ENCODE peak calls at places on chromosomes 7 and 10, in six cellular contexts. One of them, this sample, is unnamed.

GRCh38 chr7:25879799-25880198 is 272.2 kb upstream of the NFE2L3 start:
- DNase-seq in right atrium auricular region: no peak
- DNase-seq in adrenal gland: no peak
- DNase-seq in GM12865: peak
- DNase-seq in retinal pigment epithelial cell: no peak
- DNase-seq in fibroblast of mammary gland: no peak
- DNase-seq in this sample: no peak

GRCh38 chr10:74361678-74362077 is 210.7 kb downstream of the ADK start:
- DNase-seq in adrenal gland: no peak
- DNase-seq in right atrium auricular region: no peak
- DNase-seq in fibroblast of mammary gland: no peak
- DNase-seq in retinal pigment epithelial cell: no peak
- DNase-seq in GM12865: no peak
- DNase-seq in this sample: peak

GRCh38 chr10:123236122-123236521 is 81.9 kb downstream of the BUB3 start:
- DNase-seq in right atrium auricular region: no peak
- DNase-seq in fibroblast of mammary gland: no peak
- DNase-seq in GM12865: peak
- DNase-seq in retinal pigment epithelial cell: no peak
- DNase-seq in adrenal gland: no peak
- DNase-seq in this sample: peak

GRCh38 chr10:78540355-78541076 is 506.9 kb downstream of the RPS24 start:
- DNase-seq in adrenal gland: no peak
- DNase-seq in right atrium auricular region: no peak
- DNase-seq in fibroblast of mammary gland: peak
- DNase-seq in retinal pigment epithelial cell: no peak
- DNase-seq in GM12865: no peak
- DNase-seq in this sample: no peak

GRCh38 chr10:67666416-67667043 is 29.5 kb downstream of the CTNNA3 start:
- DNase-seq in retinal pigment epithelial cell: no peak
- DNase-seq in fibroblast of mammary gland: peak
- DNase-seq in right atrium auricular region: no peak
- DNase-seq in GM12865: peak
- DNase-seq in adrenal gland: no peak
- DNase-seq in this sample: peak

GRCh38 chr7:7550663-7551062 is 15.0 kb upstream of the COL28A1 start:
- DNase-seq in fibroblast of mammary gland: no peak
- DNase-seq in right atrium auricular region: no peak
- DNase-seq in adrenal gland: no peak
- DNase-seq in retinal pigment epithelial cell: no peak
- DNase-seq in GM12865: no peak
- DNase-seq in this sample: no peak

GRCh38 chr7:73678862-73679261 is 4.4 kb downstream of the DNAJC30 start:
- DNase-seq in fibroblast of mammary gland: no peak
- DNase-seq in retinal pigment epithelial cell: no peak
- DNase-seq in right atrium auricular region: no peak
- DNase-seq in GM12865: no peak
- DNase-seq in adrenal gland: no peak
- DNase-seq in this sample: no peak

GRCh38 chr10:13893926-13894325 is 307.2 kb downstream of the PRPF18 start:
- DNase-seq in retinal pigment epithelial cell: no peak
- DNase-seq in adrenal gland: no peak
- DNase-seq in GM12865: no peak
- DNase-seq in fibroblast of mammary gland: no peak
- DNase-seq in right atrium auricular region: no peak
- DNase-seq in this sample: peak

GRCh38 chr10:47410862-47411261 is 26.8 kb upstream of the ZNF488 start:
- DNase-seq in right atrium auricular region: no peak
- DNase-seq in adrenal gland: no peak
- DNase-seq in retinal pigment epithelial cell: no peak
- DNase-seq in GM12865: no peak
- DNase-seq in fibroblast of mammary gland: no peak
- DNase-seq in this sample: no peak

GRCh38 chr7:131355917-131356777 is 28.5 kb downstream of the MKLN1 start:
- DNase-seq in GM12865: no peak
- DNase-seq in retinal pigment epithelial cell: peak
- DNase-seq in fibroblast of mammary gland: peak
- DNase-seq in right atrium auricular region: no peak
- DNase-seq in adrenal gland: peak
- DNase-seq in this sample: peak

GRCh38 chr10:3874988-3875841 is 90.2 kb upstream of the KLF6 start:
- DNase-seq in GM12865: peak
- DNase-seq in right atrium auricular region: peak
- DNase-seq in adrenal gland: no peak
- DNase-seq in fibroblast of mammary gland: no peak
- DNase-seq in retinal pigment epithelial cell: no peak
- DNase-seq in this sample: no peak

GRCh38 chr10:122786269-122786668 is 59.4 kb downstream of the CUZD1 start:
- DNase-seq in right atrium auricular region: no peak
- DNase-seq in retinal pigment epithelial cell: peak
- DNase-seq in GM12865: peak
- DNase-seq in adrenal gland: no peak
- DNase-seq in fibroblast of mammary gland: peak
- DNase-seq in this sample: peak

GRCh38 chr10:74797550-74797949 is 28.9 kb upstream of the KAT6B start:
- DNase-seq in adrenal gland: no peak
- DNase-seq in fibroblast of mammary gland: no peak
- DNase-seq in retinal pigment epithelial cell: no peak
- DNase-seq in right atrium auricular region: no peak
- DNase-seq in GM12865: no peak
- DNase-seq in this sample: no peak

GRCh38 chr7:148905093-148905666 is 21.1 kb upstream of the EZH2 start:
- DNase-seq in retinal pigment epithelial cell: no peak
- DNase-seq in adrenal gland: no peak
- DNase-seq in GM12865: no peak
- DNase-seq in right atrium auricular region: no peak
- DNase-seq in fibroblast of mammary gland: no peak
- DNase-seq in this sample: no peak

GRCh38 chr10:12062754-12063482 is 5.8 kb upstream of the DHTKD1 start:
- DNase-seq in fibroblast of mammary gland: no peak
- DNase-seq in GM12865: no peak
- DNase-seq in retinal pigment epithelial cell: no peak
- DNase-seq in right atrium auricular region: no peak
- DNase-seq in adrenal gland: no peak
- DNase-seq in this sample: no peak

GRCh38 chr7:130933919-130934318 is 199.9 kb upstream of the KLF14 start:
- DNase-seq in fibroblast of mammary gland: no peak
- DNase-seq in GM12865: no peak
- DNase-seq in retinal pigment epithelial cell: no peak
- DNase-seq in adrenal gland: no peak
- DNase-seq in right atrium auricular region: no peak
- DNase-seq in this sample: no peak

GRCh38 chr10:73439605-73440298 is 6.4 kb upstream of the MSS51 start:
- DNase-seq in adrenal gland: no peak
- DNase-seq in fibroblast of mammary gland: peak
- DNase-seq in right atrium auricular region: no peak
- DNase-seq in GM12865: no peak
- DNase-seq in retinal pigment epithelial cell: no peak
- DNase-seq in this sample: peak

GRCh38 chr10:62047240-62047897 is 145.9 kb downstream of the ARID5B start:
- DNase-seq in fibroblast of mammary gland: peak
- DNase-seq in retinal pigment epithelial cell: no peak
- DNase-seq in adrenal gland: no peak
- DNase-seq in right atrium auricular region: no peak
- DNase-seq in GM12865: peak
- DNase-seq in this sample: peak

GRCh38 chr10:110754375-110755120 is 110.4 kb downstream of the RBM20 start:
- DNase-seq in adrenal gland: no peak
- DNase-seq in fibroblast of mammary gland: no peak
- DNase-seq in GM12865: peak
- DNase-seq in retinal pigment epithelial cell: no peak
- DNase-seq in right atrium auricular region: no peak
- DNase-seq in this sample: no peak

GRCh38 chr7:43630466-43630865 is 47.6 kb downstream of the STK17A start:
- DNase-seq in GM12865: no peak
- DNase-seq in retinal pigment epithelial cell: no peak
- DNase-seq in fibroblast of mammary gland: no peak
- DNase-seq in adrenal gland: no peak
- DNase-seq in right atrium auricular region: no peak
- DNase-seq in this sample: no peak

GRCh38 chr10:59745163-59745650 is 8.0 kb downstream of the MRLN start:
- DNase-seq in GM12865: no peak
- DNase-seq in fibroblast of mammary gland: no peak
- DNase-seq in adrenal gland: no peak
- DNase-seq in retinal pigment epithelial cell: no peak
- DNase-seq in right atrium auricular region: no peak
- DNase-seq in this sample: no peak

GRCh38 chr10:129655007-129655678 is 188.1 kb downstream of the MGMT start:
- DNase-seq in right atrium auricular region: no peak
- DNase-seq in fibroblast of mammary gland: no peak
- DNase-seq in GM12865: no peak
- DNase-seq in retinal pigment epithelial cell: no peak
- DNase-seq in adrenal gland: no peak
- DNase-seq in this sample: no peak

GRCh38 chr7:112370436-112370835 is 79.8 kb upstream of the IFRD1 start:
- DNase-seq in fibroblast of mammary gland: no peak
- DNase-seq in retinal pigment epithelial cell: no peak
- DNase-seq in GM12865: no peak
- DNase-seq in right atrium auricular region: no peak
- DNase-seq in adrenal gland: peak
- DNase-seq in this sample: peak

GRCh38 chr10:68223535-68224165 is 8.3 kb downstream of the ATOH7 start:
- DNase-seq in right atrium auricular region: no peak
- DNase-seq in adrenal gland: no peak
- DNase-seq in fibroblast of mammary gland: no peak
- DNase-seq in GM12865: peak
- DNase-seq in retinal pigment epithelial cell: no peak
- DNase-seq in this sample: no peak

GRCh38 chr10:6737758-6738463 is 157.8 kb upstream of the PRKCQ start:
- DNase-seq in retinal pigment epithelial cell: peak
- DNase-seq in GM12865: no peak
- DNase-seq in right atrium auricular region: no peak
- DNase-seq in fibroblast of mammary gland: peak
- DNase-seq in adrenal gland: no peak
- DNase-seq in this sample: no peak

DNA sequence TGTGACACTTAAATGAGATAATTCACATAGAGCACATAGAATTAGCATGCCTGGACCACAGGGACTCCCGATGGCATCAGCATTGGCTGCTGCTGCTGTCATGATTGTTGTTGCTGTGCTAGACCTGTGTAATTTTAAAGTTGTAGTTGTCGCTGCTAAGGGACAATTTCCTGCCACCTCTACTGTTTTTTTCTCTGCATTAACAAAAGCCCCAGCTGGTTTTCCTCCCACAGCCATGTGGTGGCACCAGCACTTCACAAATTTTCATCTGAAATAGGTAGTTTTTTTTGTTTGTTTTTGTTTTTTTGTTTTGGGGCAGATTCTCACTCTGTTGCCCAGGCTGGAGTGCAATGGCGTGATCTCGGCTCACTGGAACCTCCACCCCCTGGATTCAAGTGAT is 25.4 kb upstream of the PRXL2A start:
- DNase-seq in GM12865: peak
- DNase-seq in retinal pigment epithelial cell: no peak
- DNase-seq in adrenal gland: peak
- DNase-seq in fibroblast of mammary gland: peak
- DNase-seq in right atrium auricular region: no peak
- DNase-seq in this sample: peak
- H3K4me3 ChIP-seq in GM12865: no peak
- H3K4me3 ChIP-seq in retinal pigment epithelial cell: no peak
- H3K4me3 ChIP-seq in adrenal gland: no peak
- H3K4me3 ChIP-seq in fibroblast of mammary gland: no peak
- H3K4me3 ChIP-seq in right atrium auricular region: no peak
- H3K4me3 ChIP-seq in this sample: no peak

GRCh38 chr7:15557686-15558085 is 4.1 kb downstream of the AGMO start:
- DNase-seq in GM12865: no peak
- DNase-seq in fibroblast of mammary gland: no peak
- DNase-seq in right atrium auricular region: no peak
- DNase-seq in adrenal gland: no peak
- DNase-seq in retinal pigment epithelial cell: no peak
- DNase-seq in this sample: no peak
- H3K4me3 ChIP-seq in GM12865: no peak
- H3K4me3 ChIP-seq in fibroblast of mammary gland: no peak
- H3K4me3 ChIP-seq in right atrium auricular region: no peak
- H3K4me3 ChIP-seq in adrenal gland: no peak
- H3K4me3 ChIP-seq in retinal pigment epithelial cell: no peak
- H3K4me3 ChIP-seq in this sample: no peak

DNA sequence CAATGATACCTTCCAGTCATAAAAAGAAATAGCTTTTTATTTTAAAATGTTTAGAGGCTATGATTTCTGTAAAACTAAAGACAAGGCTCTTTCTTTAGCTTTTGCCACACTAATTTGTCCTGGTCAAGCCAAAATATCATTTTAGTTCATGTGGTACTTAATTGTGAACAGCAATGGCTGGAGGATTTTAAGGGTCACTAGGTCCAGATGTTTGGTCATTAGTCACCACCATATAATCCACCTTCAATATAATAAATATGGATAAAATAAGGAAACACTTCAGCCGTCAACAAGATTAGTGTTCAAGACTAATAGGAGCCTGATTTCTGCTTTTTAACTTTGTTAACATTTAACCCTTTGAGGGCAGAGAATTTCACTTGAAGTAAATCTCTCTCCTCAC is 50.0 kb upstream of the HGF start:
- DNase-seq in retinal pigment epithelial cell: no peak
- DNase-seq in GM12865: no peak
- DNase-seq in fibroblast of mammary gland: peak
- DNase-seq in right atrium auricular region: no peak
- DNase-seq in adrenal gland: no peak
- DNase-seq in this sample: no peak
- H3K4me3 ChIP-seq in retinal pigment epithelial cell: no peak
- H3K4me3 ChIP-seq in GM12865: no peak
- H3K4me3 ChIP-seq in fibroblast of mammary gland: no peak
- H3K4me3 ChIP-seq in right atrium auricular region: no peak
- H3K4me3 ChIP-seq in adrenal gland: no peak
- H3K4me3 ChIP-seq in this sample: no peak

GRCh38 chr10:69939481-69939880 is 113.2 kb upstream of the MACROH2A2 start:
- DNase-seq in GM12865: no peak
- DNase-seq in fibroblast of mammary gland: no peak
- DNase-seq in retinal pigment epithelial cell: no peak
- DNase-seq in right atrium auricular region: no peak
- DNase-seq in adrenal gland: no peak
- DNase-seq in this sample: no peak

GRCh38 chr10:69938541-69938991 is 114.1 kb upstream of the MACROH2A2 start:
- DNase-seq in fibroblast of mammary gland: no peak
- DNase-seq in GM12865: no peak
- DNase-seq in retinal pigment epithelial cell: no peak
- DNase-seq in adrenal gland: no peak
- DNase-seq in right atrium auricular region: no peak
- DNase-seq in this sample: no peak

GRCh38 chr10:69934768-69935167 is 117.9 kb upstream of the MACROH2A2 start:
- DNase-seq in right atrium auricular region: no peak
- DNase-seq in adrenal gland: no peak
- DNase-seq in GM12865: no peak
- DNase-seq in fibroblast of mammary gland: no peak
- DNase-seq in retinal pigment epithelial cell: no peak
- DNase-seq in this sample: no peak

GRCh38 chr10:69939033-69939432 is 113.6 kb upstream of the MACROH2A2 start:
- DNase-seq in retinal pigment epithelial cell: no peak
- DNase-seq in fibroblast of mammary gland: no peak
- DNase-seq in adrenal gland: no peak
- DNase-seq in GM12865: no peak
- DNase-seq in right atrium auricular region: no peak
- DNase-seq in this sample: no peak

DNA sequence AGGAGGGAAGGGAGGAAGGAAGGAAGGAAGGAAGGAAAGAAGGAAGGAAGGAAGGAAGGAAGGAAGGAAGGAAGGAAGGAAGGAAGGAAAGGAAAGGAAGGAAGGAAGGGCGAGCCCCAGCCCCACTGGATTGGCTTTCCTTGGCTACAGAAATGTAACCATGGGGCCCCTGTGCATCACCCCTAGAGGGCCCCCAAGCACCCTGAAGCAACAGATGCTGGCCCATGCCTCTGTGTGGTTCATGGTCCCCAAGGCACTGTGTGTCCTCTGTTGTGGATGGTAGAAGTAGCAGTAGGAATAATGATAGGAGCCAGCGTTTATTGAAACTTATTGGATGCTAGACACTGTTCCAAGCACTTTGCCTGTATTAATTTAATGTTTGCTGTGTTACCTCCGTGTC is 116.6 kb upstream of the MACROH2A2 start:
- DNase-seq in adrenal gland: no peak
- DNase-seq in GM12865: peak
- DNase-seq in retinal pigment epithelial cell: no peak
- DNase-seq in fibroblast of mammary gland: no peak
- DNase-seq in right atrium auricular region: no peak
- DNase-seq in this sample: no peak
- H3K4me3 ChIP-seq in adrenal gland: no peak
- H3K4me3 ChIP-seq in GM12865: no peak
- H3K4me3 ChIP-seq in retinal pigment epithelial cell: no peak
- H3K4me3 ChIP-seq in fibroblast of mammary gland: no peak
- H3K4me3 ChIP-seq in right atrium auricular region: no peak
- H3K4me3 ChIP-seq in this sample: no peak

This sample was measured in fibroblast of pulmonary artery.